ENCODE peak calls at places on chromosomes 2 and 18, in six cellular contexts. Y is colonic mucosa, Q is heart left ventricle, C is brain microvascular endothelial cell, O is IMR-90, F is DND-41. V is an unnamed sample.

GRCh38 chr2:63186331-63186730 is 135.7 kb downstream of the OTX1 start:
- DNase-seq in F (no peak), O (no peak), Q (no peak), C (no peak), Y (no peak), V (no peak)

GRCh38 chr2:108823286-108823685 is 36.7 kb downstream of the CCDC138 start:
- DNase-seq in Q (no peak), C (no peak), Y (no peak), O (no peak), F (no peak), V (no peak)

GRCh38 chr2:60565472-60565871 is 12.0 kb upstream of the BCL11A start:
- DNase-seq in O (peak), F (peak), C (no peak), Y (peak), Q (no peak), V (no peak)

GRCh38 chr18:54775686-54776085 is 52.6 kb upstream of the RAB27B start:
- DNase-seq in F (no peak), O (peak), C (peak), Y (no peak), Q (no peak), V (no peak)

GRCh38 chr2:61962095-61962984 is 56.9 kb downstream of the COMMD1 start:
- DNase-seq in O (peak), Q (no peak), C (no peak), Y (peak), F (no peak), V (no peak)

GRCh38 chr2:217530399-217531100 is 472.2 kb downstream of the TNS1 start:
- DNase-seq in O (no peak), Y (no peak), Q (no peak), F (no peak), C (no peak), V (no peak)

GRCh38 chr2:219186754-219187456 is 8.8 kb downstream of the RETREG2 start:
- DNase-seq in Y (peak), Q (no peak), F (no peak), O (no peak), C (no peak), V (peak)

GRCh38 chr2:96114546-96114902 is 1.8 kb downstream of the ADRA2B start:
- DNase-seq in F (no peak), C (no peak), Q (peak), Y (no peak), O (no peak), V (no peak)

GRCh38 chr2:137826373-137827372 is 137.6 kb upstream of the HNMT start:
- DNase-seq in Y (no peak), C (no peak), F (no peak), O (no peak), Q (no peak), V (no peak)

GRCh38 chr2:240234503-240234951 is 94.1 kb upstream of the OTOS start:
- DNase-seq in C (no peak), F (no peak), Q (no peak), O (peak), Y (peak), V (no peak)

GRCh38 chr2:26300234-26300641 is 45.7 kb upstream of the SELENOI start:
- DNase-seq in C (peak), Y (peak), Q (no peak), F (no peak), O (peak), V (no peak)

GRCh38 chr2:29293830-29294438 is 178.7 kb downstream of the CLIP4 start:
- DNase-seq in C (no peak), O (peak), F (peak), Y (no peak), Q (no peak), V (no peak)

GRCh38 chr2:121246704-121247255 is 38.2 kb downstream of the TFCP2L1 start:
- DNase-seq in Q (no peak), F (no peak), O (no peak), Y (no peak), C (no peak), V (no peak)

GRCh38 chr2:85199692-85200091 is 66.5 kb downstream of the TCF7L1 start:
- DNase-seq in O (peak), Y (no peak), Q (no peak), F (no peak), C (no peak), V (no peak)

GRCh38 chr2:208069186-208069585 is 43.9 kb upstream of the PLEKHM3 start:
- DNase-seq in O (peak), Q (no peak), Y (no peak), C (no peak), F (no peak), V (no peak)

GRCh38 chr2:1564506-1564905 is 151.2 kb downstream of the TPO start:
- DNase-seq in Q (peak), F (peak), C (no peak), Y (no peak), O (no peak), V (no peak)

GRCh38 chr2:33529771-33530481 is 53.5 kb downstream of the RASGRP3 start:
- DNase-seq in F (no peak), Q (no peak), Y (no peak), C (peak), O (peak), V (no peak)

GRCh38 chr18:8424917-8425725 is 184.1 kb upstream of the RAB12 start:
- DNase-seq in O (peak), Y (no peak), F (no peak), Q (no peak), C (peak), V (peak)

GRCh38 chr2:133362061-133362476 is 206.2 kb downstream of the NCKAP5 start:
- DNase-seq in Q (no peak), F (no peak), C (peak), O (peak), Y (no peak), V (no peak)

GRCh38 chr18:7174359-7175107 is 56.4 kb upstream of the LRRC30 start:
- DNase-seq in O (no peak), F (no peak), Y (no peak), Q (no peak), C (no peak), V (no peak)

GRCh38 chr2:165157160-165157559 is 46.7 kb downstream of the SCN3A start:
- DNase-seq in O (no peak), Q (no peak), Y (no peak), C (no peak), F (no peak), V (no peak)

GRCh38 chr2:237669628-237670351 is 42.4 kb downstream of the LRRFIP1 start:
- DNase-seq in Q (peak), O (peak), F (no peak), C (peak), Y (peak), V (no peak)

GRCh38 chr18:23752363-23752762 is 63.1 kb downstream of the LAMA3 start:
- DNase-seq in F (no peak), O (no peak), C (no peak), Q (no peak), Y (no peak), V (no peak)

GRCh38 chr2:25294573-25295462 is 46.9 kb downstream of the DNMT3A start:
- DNase-seq in Y (peak), Q (peak), F (peak), C (peak), O (peak), V (no peak)

GRCh38 chr2:177998996-177999395 is 73.6 kb downstream of the PDE11A start:
- DNase-seq in Y (no peak), C (no peak), F (no peak), O (no peak), Q (no peak), V (no peak)

GRCh38 chr2:127104166-127104660 is 2.7 kb downstream of the BIN1 start:
- DNase-seq in C (no peak), Q (no peak), F (no peak), O (no peak), Y (no peak), V (no peak)

GRCh38 chr2:236109473-236109872 is 58.7 kb downstream of the GBX2 start:
- DNase-seq in Q (no peak), O (no peak), F (no peak), Y (no peak), C (no peak), V (no peak)

GRCh38 chr2:15671842-15672815 is 80.5 kb downstream of the DDX1 start:
- DNase-seq in Y (no peak), Q (no peak), C (no peak), F (no peak), O (no peak), V (no peak)

GRCh38 chr2:134207589-134208209 is 46.2 kb upstream of the MGAT5 start:
- DNase-seq in C (peak), Y (peak), Q (no peak), O (peak), F (peak), V (no peak)

GRCh38 chr2:70607121-70607551 is 53.5 kb upstream of the TGFA start:
- DNase-seq in F (no peak), O (no peak), Q (no peak), Y (no peak), C (no peak), V (no peak)

GRCh38 chr2:160695402-160696060 is 201.9 kb upstream of the RBMS1 start:
- DNase-seq in C (no peak), Q (no peak), F (no peak), O (peak), Y (no peak), V (no peak)

GRCh38 chr2:120767486-120768005 is 31.9 kb downstream of the GLI2 start:
- DNase-seq in Q (peak), F (no peak), O (no peak), C (no peak), Y (no peak), V (no peak)

GRCh38 chr2:113876503-113877387 is 13.1 kb upstream of the ACTR3 start:
- DNase-seq in Q (no peak), O (no peak), Y (peak), C (no peak), F (peak), V (no peak)

GRCh38 chr2:54773838-54774237 is 50.4 kb downstream of the EML6 start:
- DNase-seq in Y (no peak), F (no peak), O (no peak), C (no peak), Q (no peak), V (no peak)

GRCh38 chr18:52764271-52764670 is 424.3 kb downstream of the DCC start:
- DNase-seq in Q (no peak), C (no peak), Y (no peak), O (no peak), F (no peak), V (no peak)

GRCh38 chr2:18078206-18078605 is 199.7 kb downstream of the KCNS3 start:
- DNase-seq in F (no peak), O (no peak), Y (no peak), C (no peak), Q (no peak), V (no peak)

GRCh38 chr2:165357758-165358157 is 111.7 kb upstream of the CSRNP3 start:
- DNase-seq in O (peak), F (no peak), Y (no peak), Q (no peak), C (peak), V (no peak)

GRCh38 chr2:219002395-219003266 is 9.4 kb upstream of the CRYBA2 start:
- DNase-seq in Q (no peak), O (no peak), C (peak), Y (peak), F (no peak), V (no peak)

GRCh38 chr2:72915076-72915906 is 2.0 kb upstream of the EMX1 start:
- DNase-seq in C (no peak), Q (no peak), O (no peak), Y (no peak), F (no peak), V (no peak)
- H3K4me3 ChIP-seq in C (no peak), Q (peak), O (no peak), Y (peak), F (no peak), V (peak)

DNA sequence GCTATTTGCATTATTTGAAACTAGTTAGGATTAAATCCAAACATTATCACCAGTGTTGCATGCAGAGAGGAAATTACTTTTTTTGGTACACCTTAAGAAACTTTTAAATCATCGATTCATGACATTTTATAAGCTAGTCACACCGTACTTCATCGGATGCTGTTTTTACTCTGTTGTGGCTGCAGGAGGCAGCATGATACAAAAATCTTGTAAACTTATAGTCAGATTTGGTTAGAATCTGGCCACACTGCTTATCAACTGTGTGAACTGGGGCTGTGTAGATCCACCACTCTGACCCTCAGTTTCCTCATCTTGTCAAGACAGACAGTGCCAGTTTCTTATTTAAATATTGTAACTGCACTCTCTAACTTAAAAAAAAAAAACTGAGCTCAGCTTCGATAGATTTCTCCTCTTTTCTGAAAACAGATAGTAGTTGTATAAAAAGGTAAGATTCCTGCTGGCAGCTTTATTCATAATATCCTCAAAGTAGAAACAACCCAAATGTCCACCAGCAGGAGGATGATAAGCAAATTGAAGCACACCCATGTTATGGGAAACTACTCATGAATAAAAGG is 77.8 kb downstream of the RAPGEF4 start:
- DNase-seq in Q (no peak), C (no peak), O (peak), Y (no peak), F (no peak), V (no peak)
- TF ChIP-seq CTCF in Q (peak), C (peak), O (peak), Y (peak), F (peak), V (peak)

GRCh38 chr18:74242451-74243096 is 49.2 kb downstream of the CYB5A start:
- DNase-seq in C (no peak), O (no peak), Q (no peak), Y (peak), F (no peak), V (no peak)
- H3K4me3 ChIP-seq in C (no peak), O (no peak), Q (no peak), Y (no peak), F (no peak), V (no peak)

GRCh38 chr18:47150029-47150823 is at the start of gene HDHD2:
- DNase-seq in C (peak), F (peak), Y (peak), O (peak), Q (peak), V (no peak)
- TF ChIP-seq CTCF in C (no peak), F (no peak), Y (no peak), O (no peak), Q (peak), V (no peak)

GRCh38 chr2:38568724-38569478 is 33.8 kb downstream of the HNRNPLL start:
- DNase-seq in Q (no peak), Y (no peak), C (no peak), O (no peak), F (no peak), V (no peak)
- H3K4me3 ChIP-seq in Q (no peak), Y (no peak), C (no peak), O (no peak), F (no peak), V (no peak)

GRCh38 chr2:143514413-143514812 is 385.2 kb downstream of the ARHGAP15 start:
- DNase-seq in O (peak), Y (no peak), C (no peak), Q (no peak), F (no peak), V (no peak)
- TF ChIP-seq CTCF in O (no peak), Y (no peak), C (no peak), Q (no peak), F (no peak), V (no peak)